ENCODE peak calls at places on chromosomes 1 and 21, in four cellular contexts. A, I, S and W are unnamed samples.

GRCh38 chr1:160149235-160149634 is 2.2 kb upstream of the ATP1A4 start:
- DNase-seq in A (no peak), I (no peak), S (no peak), W (no peak)

GRCh38 chr1:11740258-11741192 is 4.6 kb downstream of the AGTRAP start:
- DNase-seq in A (no peak), S (no peak), I (peak), W (peak)

GRCh38 chr1:114088392-114089299 is 65.0 kb downstream of the SYT6 start:
- DNase-seq in S (no peak), I (no peak), A (no peak), W (no peak)

GRCh38 chr1:151720190-151720953 is 950 bp upstream of the RIIAD1 start:
- DNase-seq in S (peak), I (no peak), A (no peak), W (peak)

GRCh38 chr1:169361281-169361680 is 6.3 kb downstream of the NME7 start:
- DNase-seq in I (no peak), S (no peak), A (no peak), W (no peak)

GRCh38 chr1:30810416-30811105 is 53.0 kb upstream of the LAPTM5 start:
- DNase-seq in S (no peak), I (no peak), A (no peak), W (no peak)

GRCh38 chr1:192861860-192862259 is 53.0 kb downstream of the RGS2 start:
- DNase-seq in I (no peak), A (no peak), S (peak), W (no peak)

GRCh38 chr1:236717811-236718210 is 31.5 kb downstream of the ACTN2 start:
- DNase-seq in S (no peak), I (no peak), A (no peak), W (no peak)

GRCh38 chr21:44564886-44565598 is 6.4 kb upstream of the KRTAP10-3 start:
- DNase-seq in A (no peak), S (no peak), I (no peak), W (no peak)

GRCh38 chr21:45497846-45498645 is 44.2 kb downstream of the SLC19A1 start:
- DNase-seq in S (no peak), I (no peak), A (no peak), W (no peak)

GRCh38 chr1:31567956-31568570 is 8.3 kb upstream of the TINAGL1 start:
- DNase-seq in I (no peak), S (no peak), A (no peak), W (no peak)

DNA sequence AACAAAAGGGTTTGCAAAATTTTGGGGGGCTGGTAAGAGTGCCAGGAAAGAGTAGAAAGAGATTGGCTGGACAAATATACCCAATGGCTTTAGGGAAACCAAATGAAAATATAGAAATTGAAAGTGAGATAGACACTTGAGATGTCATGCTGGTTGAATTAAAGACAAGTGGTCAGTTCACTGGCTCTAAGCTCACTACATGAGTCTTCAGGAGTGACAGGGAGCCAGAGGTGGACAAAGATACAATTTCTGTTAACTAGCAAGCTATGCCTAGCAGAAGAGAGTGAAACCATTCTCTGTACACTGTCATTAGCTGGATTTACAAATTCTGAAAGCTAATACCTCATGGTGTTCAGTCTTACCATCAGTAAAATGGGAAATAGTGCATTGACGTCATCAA is 82.5 kb downstream of the TBX15 start:
- DNase-seq in A (no peak), I (no peak), S (no peak), W (no peak)
- H3K4me3 ChIP-seq in A (no peak), I (no peak), S (no peak), W (no peak)

GRCh38 chr1:17250601-17251000 is 1.7 kb downstream of the PADI3 start:
- DNase-seq in A (no peak), I (no peak), S (peak), W (no peak)
- H3K4me3 ChIP-seq in A (no peak), I (no peak), S (no peak), W (no peak)

GRCh38 chr1:228463009-228463558 is 24.1 kb upstream of the RNF187 start:
- DNase-seq in S (no peak), I (no peak), A (no peak), W (no peak)
- H3K4me3 ChIP-seq in S (no peak), I (no peak), A (no peak), W (peak)

DNA sequence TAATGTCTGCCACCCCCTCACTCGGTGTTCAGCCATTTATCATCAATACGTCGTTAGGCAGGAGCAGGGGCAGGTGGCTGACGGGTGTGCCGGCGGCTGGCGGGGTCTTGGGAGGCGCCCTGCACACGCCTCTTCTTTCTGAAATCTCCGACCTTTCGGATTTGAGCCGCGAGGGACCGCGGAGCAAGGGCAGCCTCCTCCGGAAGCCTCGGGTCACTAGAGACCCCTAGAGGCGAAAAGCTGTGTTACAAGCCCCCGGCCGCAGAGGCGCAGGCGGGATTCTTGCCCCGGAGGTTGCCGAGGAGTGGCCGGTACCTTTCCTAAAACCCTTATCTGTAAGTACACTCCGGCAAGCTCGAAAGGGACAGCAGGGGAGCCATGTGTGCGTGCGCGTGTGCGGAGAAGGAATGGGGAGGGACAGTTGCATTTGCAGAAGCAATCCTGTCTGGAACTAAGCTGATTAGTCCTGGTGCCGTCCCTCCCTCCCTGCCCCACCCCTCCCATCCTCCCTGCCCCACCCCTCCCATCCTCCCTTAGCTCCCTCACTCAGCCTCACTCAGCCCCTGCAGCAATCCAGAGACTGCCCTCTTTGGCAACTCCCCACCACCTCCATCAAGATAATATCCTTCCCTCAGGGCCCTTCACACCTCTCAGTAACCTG is 11.0 kb downstream of the BRINP2 start:
- DNase-seq in I (no peak), A (peak), S (peak), W (peak)
- H3K4me3 ChIP-seq in I (no peak), A (peak), S (no peak), W (no peak)

GRCh38 chr1:217076902-217077301 is 353.7 kb upstream of the ESRRG start:
- DNase-seq in S (peak), I (no peak), A (no peak), W (no peak)
- H3K4me3 ChIP-seq in S (no peak), I (no peak), A (no peak), W (no peak)

GRCh38 chr21:14271053-14271452 is 55.1 kb downstream of the RBM11 start:
- DNase-seq in I (no peak), S (peak), A (no peak), W (no peak)

GRCh38 chr21:14270631-14271030 is 54.7 kb downstream of the RBM11 start:
- DNase-seq in S (peak), I (no peak), A (no peak), W (no peak)

GRCh38 chr21:14275806-14276205 is 59.8 kb downstream of the RBM11 start:
- DNase-seq in A (no peak), I (no peak), S (no peak), W (no peak)

DNA sequence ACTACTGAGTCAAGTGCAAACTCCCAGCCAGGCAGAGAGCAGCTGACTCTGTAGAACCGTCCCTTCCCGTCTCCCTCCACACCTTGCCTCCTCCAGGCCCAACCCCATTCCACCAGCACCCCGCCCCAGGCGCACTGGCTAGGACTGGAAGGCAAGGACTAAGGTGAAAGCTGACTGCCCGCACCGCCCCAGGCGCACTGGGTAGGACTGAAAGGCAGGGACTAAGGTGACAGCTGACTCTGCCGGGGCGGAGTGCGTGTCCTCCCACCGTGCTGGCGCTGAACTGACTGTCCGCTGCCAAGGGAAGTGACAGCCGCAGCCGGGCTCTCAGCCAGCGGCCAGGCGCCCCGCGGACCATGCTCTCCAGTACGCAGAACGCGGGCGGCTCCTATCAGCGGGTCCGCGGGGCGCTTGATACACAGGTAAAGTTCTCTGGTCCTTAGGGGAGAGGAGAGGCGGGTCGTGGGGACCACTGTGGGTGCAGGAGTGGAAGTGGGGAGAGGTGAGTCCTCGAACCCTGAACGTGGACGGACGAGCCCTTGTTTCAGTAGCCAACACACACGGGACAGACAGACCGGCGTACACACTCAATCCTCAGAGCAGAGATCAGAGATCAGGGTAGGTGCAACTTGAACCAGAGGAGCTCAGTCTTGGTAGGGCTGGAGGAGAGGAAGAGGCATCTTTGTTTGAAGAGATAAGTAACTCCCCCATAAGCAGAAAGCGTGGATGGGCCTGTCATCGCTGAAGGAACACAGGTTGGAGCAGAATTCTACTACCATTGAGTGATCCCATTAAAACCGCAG is 58.0 kb downstream of the RBM11 start:
- DNase-seq in A (no peak), S (peak), I (no peak), W (no peak)
- H3K4me3 ChIP-seq in A (no peak), S (peak), I (no peak), W (no peak)

GRCh38 chr1:150564051-150564991 is 15.1 kb downstream of the MCL1 start:
- DNase-seq in S (no peak), A (no peak), I (no peak), W (no peak)

GRCh38 chr1:150568567-150568966 is 10.8 kb downstream of the MCL1 start:
- DNase-seq in I (no peak), S (no peak), A (no peak), W (no peak)

GRCh38 chr1:150566589-150567340 is 12.6 kb downstream of the MCL1 start:
- DNase-seq in S (no peak), A (no peak), I (no peak), W (no peak)

GRCh38 chr1:150567341-150567716 is 12.1 kb downstream of the MCL1 start:
- DNase-seq in S (peak), A (no peak), I (peak), W (no peak)

GRCh38 chr1:150567717-150568561 is 11.5 kb downstream of the MCL1 start:
- DNase-seq in A (peak), S (peak), I (no peak), W (no peak)
- H3K4me3 ChIP-seq in A (peak), S (peak), I (peak), W (no peak)

DNA sequence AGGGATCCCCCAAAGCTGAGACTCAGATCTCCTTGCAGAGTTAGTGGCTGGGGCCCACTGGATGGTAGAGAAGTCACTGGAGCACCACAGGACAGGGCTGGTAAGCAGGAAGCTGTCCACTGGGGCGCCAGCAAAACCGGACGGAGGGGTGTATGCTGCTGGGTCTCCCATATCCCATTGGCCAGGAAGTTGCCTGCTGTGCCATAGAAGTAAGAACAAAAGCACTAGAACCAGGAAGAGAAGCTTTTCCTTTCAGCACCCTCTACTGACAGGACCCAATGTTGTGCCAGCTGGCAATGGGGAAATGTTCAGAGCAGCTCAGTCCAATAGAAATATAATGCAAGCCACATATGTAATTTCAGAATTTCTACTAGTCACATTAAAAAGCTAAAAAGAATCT is 146.6 kb downstream of the SPATA46 start:
- DNase-seq in S (peak), I (no peak), A (no peak), W (no peak)
- H3K4me3 ChIP-seq in S (no peak), I (no peak), A (no peak), W (no peak)

GRCh38 chr1:214505134-214505533 is 46.3 kb downstream of the PTPN14 start:
- DNase-seq in I (no peak), S (peak), A (no peak), W (no peak)

GRCh38 chr1:214510477-214510876 is 40.9 kb downstream of the PTPN14 start:
- DNase-seq in I (no peak), A (no peak), S (no peak), W (no peak)

GRCh38 chr1:214504330-214504729 is 47.1 kb downstream of the PTPN14 start:
- DNase-seq in I (no peak), A (no peak), S (no peak), W (no peak)

GRCh38 chr1:214503553-214503952 is 47.8 kb downstream of the PTPN14 start:
- DNase-seq in S (peak), I (no peak), A (no peak), W (no peak)

GRCh38 chr1:214506972-214507431 is 44.4 kb downstream of the PTPN14 start:
- DNase-seq in A (no peak), S (peak), I (no peak), W (no peak)
- H3K4me3 ChIP-seq in A (no peak), S (no peak), I (no peak), W (no peak)